ENCODE peak calls at places on chromosome 21, in five cellular contexts. E, D, U, M and Z are unnamed samples.

GRCh38 chr21:35849131-35849530 is 211.2 kb downstream of the SETD4 start:
- DNase-seq in D (no peak), M (no peak), E (no peak), U (no peak), Z (no peak)

GRCh38 chr21:39363607-39364555 is 15.0 kb upstream of the HMGN1 start:
- DNase-seq in U (no peak), D (no peak), M (no peak), E (no peak), Z (no peak)

GRCh38 chr21:30628109-30628508 is 6.9 kb upstream of the KRTAP20-2 start:
- DNase-seq in M (no peak), E (no peak), U (no peak), D (no peak), Z (no peak)

GRCh38 chr21:31554511-31555022 is 104.9 kb upstream of the SOD1 start:
- DNase-seq in E (no peak), U (no peak), M (no peak), D (peak), Z (no peak)

GRCh38 chr21:27678511-27678910 is 711.6 kb upstream of the ADAMTS5 start:
- DNase-seq in M (no peak), E (no peak), D (no peak), U (no peak), Z (no peak)

GRCh38 chr21:29237110-29238051 is 61.3 kb upstream of the BACH1 start:
- DNase-seq in E (no peak), D (no peak), M (no peak), U (no peak), Z (no peak)

GRCh38 chr21:31730687-31731111 is 1.2 kb downstream of the SCAF4 start:
- DNase-seq in M (no peak), E (no peak), D (no peak), U (peak), Z (no peak)

GRCh38 chr21:16408280-16408669 is 678.5 kb downstream of the USP25 start:
- DNase-seq in D (no peak), U (no peak), E (no peak), M (no peak), Z (no peak)

GRCh38 chr21:33196956-33197374 is 32.8 kb upstream of the IFNAR2 start:
- DNase-seq in M (peak), U (peak), E (peak), D (peak), Z (peak)

GRCh38 chr21:27580276-27580675 is 613.4 kb upstream of the ADAMTS5 start:
- DNase-seq in U (no peak), M (no peak), D (no peak), E (no peak), Z (no peak)

GRCh38 chr21:37712204-37712934 is 203.9 kb downstream of the KCNJ6 start:
- DNase-seq in M (peak), E (peak), D (peak), U (peak), Z (no peak)

GRCh38 chr21:14889080-14889805 is 175.6 kb downstream of the NRIP1 start:
- DNase-seq in E (no peak), D (no peak), U (no peak), M (no peak), Z (no peak)